ENCODE peak calls at places on chromosomes 11 and 22, in seven cellular contexts. M is CD4-positive, alpha-beta T cell; Y is pancreas; F is chondrocyte; J is heart left ventricle; Q is kidney; U is colonic mucosa. O is an unnamed sample.
A peak's percentile ranks its signal among the peaks of the same experiment; 100 is the strongest.

GRCh38 chr22:48417143-48418070 is 1410.3 kb downstream of the BRD1 start:
- DNase-seq in U (no peak), F (no peak), Y (no peak), M (no peak), J (no peak), Q (peak; percentile 63), O (no peak)

GRCh38 chr11:20048246-20048645 is 112.0 kb downstream of the DBX1 start:
- DNase-seq in F (no peak), Q (no peak), M (no peak), U (no peak), Y (no peak), J (no peak), O (no peak)

GRCh38 chr11:65862191-65862735 is 2.0 kb downstream of the MUS81 start:
- DNase-seq in F (peak; percentile 83), Y (peak; percentile 22), Q (peak; percentile 76), J (peak; percentile 24), M (peak; percentile 24), U (no peak), O (no peak)

GRCh38 chr11:58286249-58286648 is 18.2 kb upstream of the OR10W1 start:
- DNase-seq in Q (no peak), F (no peak), U (peak; percentile 29), M (no peak), J (no peak), Y (no peak), O (no peak)

GRCh38 chr11:91396243-91397133 is 828.1 kb upstream of the FAT3 start:
- DNase-seq in U (no peak), F (no peak), Q (no peak), J (no peak), Y (no peak), M (no peak), O (no peak)

GRCh38 chr11:129573161-129573560 is 197.5 kb downstream of the BARX2 start:
- DNase-seq in Y (no peak), J (no peak), Q (no peak), M (no peak), U (no peak), F (no peak), O (no peak)

GRCh38 chr11:36155770-36156485 is 133.3 kb downstream of the COMMD9 start:
- DNase-seq in M (no peak), Y (no peak), U (no peak), F (no peak), J (no peak), Q (no peak), O (no peak)

GRCh38 chr11:110896358-110896757 is 184.1 kb upstream of the ARHGAP20 start:
- DNase-seq in Y (no peak), F (no peak), Q (no peak), M (no peak), U (no peak), J (no peak), O (no peak)

GRCh38 chr11:69921429-69922014 is 102.3 kb upstream of the FGF3 start:
- DNase-seq in Q (peak; percentile 46), F (peak; percentile 68), M (peak; percentile 31), J (peak; percentile 20), U (no peak), Y (peak; percentile 8), O (no peak)

GRCh38 chr22:27997538-27997937 is 78.5 kb upstream of the PITPNB start:
- DNase-seq in U (no peak), Q (peak; percentile 30), F (peak; percentile 36), Y (no peak), J (no peak), M (no peak), O (no peak)

GRCh38 chr22:42050641-42051040 is 20.0 kb downstream of the NAGA start:
- DNase-seq in J (no peak), U (no peak), Q (no peak), Y (no peak), M (no peak), F (no peak), O (no peak)

GRCh38 chr11:35077709-35078695 is 61.0 kb upstream of the CD44 start:
- DNase-seq in U (no peak), J (no peak), F (no peak), Y (no peak), M (no peak), Q (no peak), O (no peak)

GRCh38 chr11:78796956-78797355 is 222.3 kb upstream of the NARS2 start:
- DNase-seq in U (no peak), F (no peak), Q (no peak), M (no peak), Y (peak; percentile 54), J (no peak), O (no peak)

GRCh38 chr11:45413156-45413833 is 127.2 kb upstream of the SYT13 start:
- DNase-seq in F (no peak), Q (no peak), M (no peak), Y (no peak), J (no peak), U (no peak), O (no peak)

GRCh38 chr22:29663230-29663826 is 56.5 kb upstream of the CABP7 start:
- DNase-seq in M (no peak), Q (no peak), F (no peak), J (no peak), U (no peak), Y (no peak), O (no peak)

GRCh38 chr11:72814831-72815618 is 814 bp downstream of the ATG16L2 start:
- DNase-seq in F (peak; percentile 77), Y (no peak), J (no peak), U (peak; percentile 62), M (no peak), Q (no peak), O (no peak)

GRCh38 chr22:42376721-42377177 is 55.5 kb downstream of the NFAM1 start:
- DNase-seq in U (peak; percentile 70), Q (peak; percentile 91), Y (peak; percentile 54), M (no peak), F (no peak), J (peak; percentile 89), O (no peak)

GRCh38 chr22:42697542-42698013 is 23.1 kb downstream of the A4GALT start:
- DNase-seq in F (no peak), Y (peak; percentile 47), Q (peak; percentile 93), J (peak; percentile 95), M (no peak), U (peak; percentile 56), O (no peak)

GRCh38 chr22:46028069-46028991 is 51.4 kb upstream of the WNT7B start:
- DNase-seq in Q (peak; percentile 66), F (peak; percentile 72), J (peak; percentile 29), Y (peak; percentile 19), U (no peak), M (peak; percentile 26), O (no peak)

DNA sequence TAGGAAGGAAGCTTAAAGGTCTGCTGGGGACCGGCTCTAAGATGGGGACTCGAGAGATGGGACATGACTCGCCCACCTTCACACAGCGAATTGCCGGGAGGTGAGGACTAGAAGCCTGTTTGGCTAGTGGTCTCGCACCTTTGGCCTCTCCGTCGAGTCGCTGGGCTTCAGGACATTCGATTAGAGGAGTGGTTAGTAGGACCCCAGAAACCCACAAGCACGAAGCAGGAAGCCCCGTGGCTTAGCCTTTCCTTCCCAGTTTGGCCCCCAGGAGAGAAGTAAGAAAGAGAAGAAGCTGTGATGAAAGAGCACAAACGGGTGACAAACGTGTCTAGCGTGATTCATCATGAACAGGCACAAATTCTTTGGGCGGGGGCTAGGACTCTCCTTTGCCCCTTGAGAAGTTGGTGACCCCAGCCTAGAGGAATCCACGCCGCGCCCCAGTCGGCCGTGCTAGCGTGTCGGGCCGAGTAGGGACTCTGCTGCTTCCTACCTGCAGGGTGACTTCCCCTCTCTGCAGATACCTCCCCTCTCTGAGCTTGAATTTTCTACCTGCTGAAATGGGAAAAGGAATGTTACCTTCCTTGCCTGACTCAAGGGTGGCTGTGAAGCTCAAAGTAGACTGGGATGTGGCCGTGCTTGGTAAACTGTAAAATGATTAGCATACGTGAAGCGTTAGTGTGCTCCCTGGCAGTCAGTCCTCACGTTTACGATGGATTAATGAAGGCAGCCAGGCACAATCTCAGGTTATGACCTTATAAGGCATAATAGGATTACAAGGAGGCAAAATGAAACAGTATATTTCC is 1.1 kb upstream of the ADM start:
- DNase-seq in J (peak; percentile 44), Y (peak; percentile 40), M (peak; percentile 50), U (peak; percentile 71), Q (peak; percentile 82), F (no peak), O (peak; percentile 37)
- TF ChIP-seq CTCF in J (no peak), Y (no peak), M (no peak), U (no peak), Q (no peak), F (no peak), O (no peak)

DNA sequence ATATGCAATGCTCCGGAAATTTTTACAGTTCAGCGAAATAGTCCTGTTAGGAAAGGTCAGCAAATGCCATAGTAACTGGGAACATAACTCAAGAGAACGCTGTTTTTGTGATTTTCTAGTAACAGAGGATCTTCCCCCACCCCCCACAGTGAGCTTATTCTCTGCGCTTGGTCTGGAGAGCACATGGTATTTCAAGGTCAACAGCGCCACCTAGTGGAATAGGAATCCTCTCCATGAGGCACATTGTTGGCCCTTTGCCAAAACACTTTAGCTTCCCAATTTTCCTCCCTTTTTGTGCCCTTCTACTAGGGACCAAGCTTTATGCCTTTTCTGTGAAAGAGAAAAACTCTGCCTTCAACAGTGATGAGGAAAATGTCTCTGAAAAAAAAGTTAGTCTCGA is 13.2 kb upstream of the OR4C12 start:
- DNase-seq in Y (peak; percentile 63), M (no peak), U (peak; percentile 38), Q (no peak), J (peak; percentile 29), F (no peak), O (no peak)
- TF ChIP-seq CTCF in Y (peak; percentile 30), M (no peak), U (no peak), Q (peak; percentile 52), J (peak; percentile 29), F (peak; percentile 61), O (no peak)

DNA sequence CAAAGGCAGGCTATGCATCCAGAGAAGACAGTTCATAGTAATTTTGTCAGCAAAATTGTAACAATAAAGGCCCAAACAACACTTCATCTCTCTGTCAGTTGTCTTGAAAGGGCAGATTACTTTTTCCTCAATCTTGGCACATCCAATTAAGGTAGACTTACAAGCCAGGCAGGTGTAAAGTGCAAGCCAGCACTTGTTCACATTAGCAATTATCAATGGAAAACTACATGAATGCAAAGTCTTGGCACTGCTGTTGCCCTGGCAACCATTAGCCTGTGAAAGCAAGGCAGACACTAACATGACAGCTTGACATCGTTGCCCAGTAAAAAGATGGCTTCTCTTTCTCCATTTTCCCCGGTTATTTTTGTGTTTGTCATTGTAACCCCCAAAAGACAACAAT is 677.2 kb upstream of the TENM4 start:
- DNase-seq in Q (no peak), Y (no peak), M (no peak), U (no peak), F (no peak), J (no peak), O (no peak)
- TF ChIP-seq CTCF in Q (no peak), Y (no peak), M (no peak), U (no peak), F (no peak), J (no peak), O (no peak)

DNA sequence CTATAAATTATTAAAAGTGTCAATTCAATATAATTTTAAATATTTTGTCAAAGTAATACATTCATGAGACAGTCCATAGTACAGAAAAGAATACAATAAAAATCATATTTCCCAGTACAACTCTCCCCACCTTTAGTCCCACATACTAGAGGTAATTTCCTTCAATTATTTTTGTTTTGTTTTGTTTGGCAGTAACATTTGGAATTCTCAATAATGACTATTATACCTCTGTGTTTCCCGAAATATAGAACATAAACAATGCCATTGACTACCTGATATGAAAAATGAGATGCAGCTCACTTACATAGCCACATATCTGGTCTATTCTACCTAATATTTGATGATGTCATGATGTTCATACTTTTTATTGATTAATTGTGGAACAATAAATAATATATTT is 24.4 kb upstream of the CASP4 start:
- DNase-seq in Y (no peak), U (no peak), M (no peak), J (no peak), F (no peak), Q (no peak), O (no peak)
- TF ChIP-seq CTCF in Y (no peak), U (no peak), M (no peak), J (no peak), F (no peak), Q (no peak), O (no peak)

GRCh38 chr11:67393990-67394389 is 2.2 kb downstream of the RAD9A start:
- DNase-seq in U (no peak), J (no peak), F (no peak), M (no peak), Q (no peak), Y (no peak), O (no peak)
- TF ChIP-seq CTCF in U (no peak), J (no peak), F (no peak), M (no peak), Q (no peak), Y (no peak), O (no peak)